ENCODE peak calls at places on chromosomes 13 and 19, in four cellular contexts. One of them, this sample, is unnamed. For H3K36me3 and H3K4me1, the result is how much of the 10 kb centered on the place peaks cover.

GRCh38 chr19:49689133-49690072 is at the start of gene ADM5:
- DNase-seq in BE2C: peak
- DNase-seq in spleen: peak
- DNase-seq in HAP-1: no peak
- DNase-seq in this sample: peak

GRCh38 chr13:99061411-99061810 is 83.5 kb upstream of the DOCK9 start:
- DNase-seq in BE2C: no peak
- DNase-seq in spleen: no peak
- DNase-seq in HAP-1: no peak
- DNase-seq in this sample: no peak

GRCh38 chr19:51359294-51359693 is 6.9 kb downstream of the ETFB start:
- DNase-seq in BE2C: no peak
- DNase-seq in spleen: no peak
- DNase-seq in HAP-1: no peak
- DNase-seq in this sample: no peak

GRCh38 chr13:111480976-111481375 is 160.5 kb downstream of the TEX29 start:
- DNase-seq in BE2C: no peak
- DNase-seq in spleen: no peak
- DNase-seq in HAP-1: no peak
- DNase-seq in this sample: peak

GRCh38 chr13:97310809-97311436 is 88.8 kb downstream of the MBNL2 start:
- DNase-seq in BE2C: no peak
- DNase-seq in spleen: no peak
- DNase-seq in HAP-1: no peak
- DNase-seq in this sample: no peak

GRCh38 chr19:16548956-16549355 is 6.7 kb upstream of the CHERP start:
- DNase-seq in BE2C: no peak
- DNase-seq in spleen: no peak
- DNase-seq in HAP-1: no peak
- DNase-seq in this sample: no peak

GRCh38 chr13:99982021-99982740 is 597 bp downstream of the ZIC2 start:
- DNase-seq in BE2C: no peak
- DNase-seq in spleen: peak
- DNase-seq in HAP-1: peak
- DNase-seq in this sample: no peak

GRCh38 chr13:98208606-98209005 is 31.5 kb upstream of the RNF113B start:
- DNase-seq in BE2C: no peak
- DNase-seq in spleen: no peak
- DNase-seq in HAP-1: no peak
- DNase-seq in this sample: no peak

GRCh38 chr13:107964356-107964755 is 251.0 kb downstream of the LIG4 start:
- DNase-seq in BE2C: peak
- DNase-seq in spleen: no peak
- DNase-seq in HAP-1: no peak
- DNase-seq in this sample: no peak

GRCh38 chr19:17751103-17751911 is at the start of gene FCHO1:
- DNase-seq in BE2C: no peak
- DNase-seq in spleen: peak
- DNase-seq in HAP-1: no peak
- DNase-seq in this sample: peak

GRCh38 chr13:107271226-107271625 is 703.3 kb upstream of the ARGLU1 start:
- DNase-seq in BE2C: peak
- DNase-seq in spleen: no peak
- DNase-seq in HAP-1: no peak
- DNase-seq in this sample: no peak

GRCh38 chr19:30666301-30666803 is 294.2 kb downstream of the ZNF536 start:
- DNase-seq in BE2C: peak
- DNase-seq in spleen: peak
- DNase-seq in HAP-1: peak
- DNase-seq in this sample: no peak

GRCh38 chr19:8550070-8550469 is 27.2 kb downstream of the MYO1F start:
- DNase-seq in BE2C: no peak
- DNase-seq in spleen: no peak
- DNase-seq in HAP-1: no peak
- DNase-seq in this sample: no peak

GRCh38 chr13:51501592-51502205 is 48.9 kb upstream of the INTS6 start:
- DNase-seq in BE2C: no peak
- DNase-seq in spleen: no peak
- DNase-seq in HAP-1: no peak
- DNase-seq in this sample: no peak

GRCh38 chr19:7658219-7658686 is 10.6 kb upstream of the RETN start:
- DNase-seq in BE2C: no peak
- DNase-seq in spleen: no peak
- DNase-seq in HAP-1: no peak
- DNase-seq in this sample: no peak

GRCh38 chr19:12092065-12092867 is 27.7 kb downstream of the ZNF844 start:
- DNase-seq in BE2C: peak
- DNase-seq in spleen: peak
- DNase-seq in HAP-1: peak
- DNase-seq in this sample: peak

GRCh38 chr19:34600366-34600765 is 76.6 kb downstream of the SCGB2B2 start:
- DNase-seq in BE2C: no peak
- DNase-seq in spleen: no peak
- DNase-seq in HAP-1: no peak
- DNase-seq in this sample: no peak

GRCh38 chr19:3506384-3507340 is 551 bp downstream of the FZR1 start:
- DNase-seq in BE2C: no peak
- DNase-seq in spleen: no peak
- DNase-seq in HAP-1: peak
- DNase-seq in this sample: peak

GRCh38 chr19:57434386-57435061 is 601 bp upstream of the ZNF749 start:
- DNase-seq in BE2C: no peak
- DNase-seq in spleen: no peak
- DNase-seq in HAP-1: no peak
- DNase-seq in this sample: no peak

GRCh38 chr19:38554676-38555141 is 63.0 kb downstream of the MAP4K1 start:
- DNase-seq in BE2C: no peak
- DNase-seq in spleen: no peak
- DNase-seq in HAP-1: no peak
- DNase-seq in this sample: no peak

GRCh38 chr13:101785858-101786257 is 333.4 kb downstream of the ITGBL1 start:
- DNase-seq in BE2C: peak
- DNase-seq in spleen: no peak
- DNase-seq in HAP-1: peak
- DNase-seq in this sample: no peak

GRCh38 chr13:42751693-42752092 is 29.7 kb upstream of the FAM216B start:
- DNase-seq in BE2C: no peak
- DNase-seq in spleen: no peak
- DNase-seq in HAP-1: no peak
- DNase-seq in this sample: no peak

GRCh38 chr13:53445682-53446081 is 417.1 kb downstream of the OLFM4 start:
- DNase-seq in BE2C: no peak
- DNase-seq in spleen: no peak
- DNase-seq in HAP-1: no peak
- DNase-seq in this sample: no peak

GRCh38 chr19:4258181-4258580 is 11.3 kb downstream of the YJU2 start:
- DNase-seq in BE2C: no peak
- DNase-seq in spleen: no peak
- DNase-seq in HAP-1: no peak
- DNase-seq in this sample: no peak

GRCh38 chr19:34573226-34573864 is 91.8 kb downstream of the WTIP start:
- DNase-seq in BE2C: no peak
- DNase-seq in spleen: no peak
- DNase-seq in HAP-1: no peak
- DNase-seq in this sample: no peak

GRCh38 chr19:3606174-3606689 is 443 bp downstream of the TBXA2R start:
- DNase-seq in BE2C: no peak
- DNase-seq in spleen: peak
- DNase-seq in HAP-1: peak
- DNase-seq in this sample: peak

GRCh38 chr19:17802137-17802858 is 7.4 kb downstream of the B3GNT3 start:
- DNase-seq in BE2C: no peak
- DNase-seq in spleen: no peak
- DNase-seq in HAP-1: no peak
- DNase-seq in this sample: no peak

GRCh38 chr13:19329365-19329764 is 147.7 kb upstream of the TUBA3C start:
- DNase-seq in BE2C: no peak
- DNase-seq in spleen: no peak
- DNase-seq in HAP-1: no peak
- DNase-seq in this sample: no peak

GRCh38 chr13:59877933-59878332 is 285.8 kb downstream of the DIAPH3 start:
- DNase-seq in BE2C: no peak
- DNase-seq in spleen: no peak
- DNase-seq in HAP-1: no peak
- DNase-seq in this sample: no peak

GRCh38 chr13:77507931-77508776 is 27.4 kb upstream of the SCEL start:
- DNase-seq in BE2C: peak
- DNase-seq in spleen: no peak
- DNase-seq in HAP-1: no peak
- DNase-seq in this sample: no peak

GRCh38 chr19:58356236-58356970 is 3.1 kb upstream of the A1BG start:
- DNase-seq in BE2C: no peak
- DNase-seq in spleen: no peak
- DNase-seq in HAP-1: no peak
- DNase-seq in this sample: no peak

GRCh38 chr13:24176351-24177101 is 16.0 kb downstream of the SPATA13 start:
- DNase-seq in BE2C: no peak
- DNase-seq in spleen: no peak
- DNase-seq in HAP-1: peak
- DNase-seq in this sample: no peak

GRCh38 chr13:111845621-111846351 is 221.2 kb upstream of the SOX1 start:
- DNase-seq in BE2C: no peak
- DNase-seq in spleen: no peak
- DNase-seq in HAP-1: peak
- DNase-seq in this sample: no peak

GRCh38 chr13:41356788-41357187 is 45.7 kb downstream of the NAA16 start:
- DNase-seq in BE2C: no peak
- DNase-seq in spleen: no peak
- DNase-seq in HAP-1: no peak
- DNase-seq in this sample: no peak

GRCh38 chr13:24180743-24181384 is 20.3 kb downstream of the SPATA13 start:
- DNase-seq in BE2C: no peak
- DNase-seq in spleen: no peak
- DNase-seq in HAP-1: no peak
- DNase-seq in this sample: no peak

GRCh38 chr19:8105471-8105870 is 43.9 kb downstream of the FBN3 start:
- DNase-seq in BE2C: no peak
- DNase-seq in spleen: no peak
- DNase-seq in HAP-1: no peak
- DNase-seq in this sample: no peak

GRCh38 chr13:42567772-42568428 is 6.1 kb upstream of the TNFSF11 start:
- DNase-seq in BE2C: no peak
- DNase-seq in spleen: no peak
- DNase-seq in HAP-1: no peak
- DNase-seq in this sample: no peak

GRCh38 chr13:95604534-95604915 is 40.0 kb downstream of the DZIP1 start:
- DNase-seq in BE2C: no peak
- DNase-seq in spleen: no peak
- DNase-seq in HAP-1: no peak
- DNase-seq in this sample: no peak

GRCh38 chr19:18605546-18606280 is 886 bp downstream of the CRLF1 start:
- DNase-seq in BE2C: no peak
- DNase-seq in spleen: no peak
- DNase-seq in HAP-1: peak
- DNase-seq in this sample: no peak

DNA sequence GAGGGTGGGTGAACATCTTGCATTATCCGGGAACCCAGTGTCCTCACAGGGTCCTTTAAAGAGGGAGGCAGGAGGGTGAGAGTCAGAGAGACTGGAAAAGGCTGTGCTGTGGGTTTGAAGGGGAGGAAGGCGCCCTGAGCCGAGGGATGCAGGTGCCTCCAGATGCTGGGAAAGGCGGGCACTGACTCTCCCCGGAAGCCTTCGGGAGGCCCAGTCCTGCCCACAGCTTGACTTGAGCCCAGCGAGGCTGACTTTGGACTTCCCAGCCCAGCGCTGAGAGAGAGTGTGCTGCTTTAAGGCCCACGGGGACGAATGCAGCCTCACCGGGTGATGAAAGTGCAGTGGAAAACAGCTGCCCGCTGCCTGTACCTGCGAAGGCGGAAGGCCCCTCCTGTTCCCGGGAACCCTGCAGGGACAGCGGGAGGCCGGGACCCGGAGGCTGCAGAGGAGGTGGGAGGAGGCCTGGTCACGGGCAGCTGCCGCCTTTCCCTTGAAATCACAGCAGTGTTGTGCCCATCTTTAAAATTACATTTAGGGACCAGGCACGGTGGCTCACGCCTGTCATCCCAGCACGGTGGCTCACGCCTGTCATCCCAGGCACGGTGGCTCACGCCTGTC is 16.1 kb downstream of the REXO1 start:
- DNase-seq in BE2C: no peak
- DNase-seq in spleen: no peak
- DNase-seq in HAP-1: no peak
- DNase-seq in this sample: no peak
- H3K36me3 ChIP-seq in BE2C: under half
- H3K36me3 ChIP-seq in spleen: under half
- H3K36me3 ChIP-seq in HAP-1: under half
- H3K36me3 ChIP-seq in this sample: under half

GRCh38 chr13:39602277-39602613 is 748 bp downstream of the LHFPL6 start:
- DNase-seq in BE2C: no peak
- DNase-seq in spleen: no peak
- DNase-seq in HAP-1: no peak
- DNase-seq in this sample: no peak
- H3K4me3 ChIP-seq in BE2C: peak
- H3K4me3 ChIP-seq in spleen: peak
- H3K4me3 ChIP-seq in HAP-1: peak
- H3K4me3 ChIP-seq in this sample: peak

GRCh38 chr19:13150919-13151604 is 851 bp downstream of the IER2 start:
- DNase-seq in BE2C: no peak
- DNase-seq in spleen: peak
- DNase-seq in HAP-1: peak
- DNase-seq in this sample: no peak
- H3K4me1 ChIP-seq in BE2C: under half
- H3K4me1 ChIP-seq in spleen: half or more
- H3K4me1 ChIP-seq in HAP-1: under half
- H3K4me1 ChIP-seq in this sample: under half

GRCh38 chr13:29532821-29533220 is 62.7 kb downstream of the SLC7A1 start:
- DNase-seq in BE2C: no peak
- DNase-seq in spleen: no peak
- DNase-seq in HAP-1: no peak
- DNase-seq in this sample: no peak
- H3K36me3 ChIP-seq in BE2C: half or more
- H3K36me3 ChIP-seq in spleen: under half
- H3K36me3 ChIP-seq in HAP-1: half or more
- H3K36me3 ChIP-seq in this sample: under half

DNA sequence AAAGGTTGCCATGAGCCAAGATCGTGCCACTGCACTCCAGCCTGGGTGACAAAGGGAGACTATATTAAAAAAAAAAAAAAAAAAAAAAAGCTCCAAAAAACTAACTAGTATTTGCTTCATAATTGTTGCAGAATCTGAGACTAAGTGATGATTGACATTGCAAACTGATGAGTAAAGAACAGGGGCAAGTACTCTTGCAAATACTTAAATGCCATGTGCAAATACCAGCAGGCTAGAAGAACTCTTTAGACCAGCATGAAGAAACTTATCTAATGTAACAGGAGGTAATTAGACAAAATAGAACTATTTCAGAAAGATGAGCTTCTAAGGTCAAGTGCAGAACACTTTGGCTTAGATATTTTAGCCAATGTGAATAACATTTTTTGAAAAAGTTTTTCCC is 1368.1 kb downstream of the EFNB2 start:
- DNase-seq in BE2C: no peak
- DNase-seq in spleen: no peak
- DNase-seq in HAP-1: no peak
- DNase-seq in this sample: no peak
- H3K4me3 ChIP-seq in BE2C: no peak
- H3K4me3 ChIP-seq in spleen: no peak
- H3K4me3 ChIP-seq in HAP-1: no peak
- H3K4me3 ChIP-seq in this sample: no peak

This sample was measured in upper lobe of right lung.